ENCODE peak calls at places on chromosomes 16 and 17, in nine cellular contexts. G, O, K, E, A, C, L, W and U are unnamed samples.

GRCh38 chr16:66344533-66345145 is 21.9 kb upstream of the CDH5 start:
- DNase-seq in G (peak), O (peak), K (peak), E (no peak), A (no peak), C (no peak), L (no peak), W (peak), U (peak)

GRCh38 chr16:19417640-19418039 is at the start of gene TMC5:
- DNase-seq in G (no peak), O (no peak), K (no peak), E (no peak), A (no peak), C (peak), L (no peak), W (no peak), U (no peak)

GRCh38 chr16:86038923-86039310 is 140.0 kb downstream of the IRF8 start:
- DNase-seq in G (no peak), O (no peak), K (no peak), E (no peak), A (no peak), C (no peak), L (no peak), W (no peak), U (no peak)

GRCh38 chr17:28744802-28745051 is 916 bp downstream of the TRAF4 start:
- DNase-seq in G (no peak), O (no peak), K (peak), E (no peak), A (no peak), C (no peak), L (no peak), W (no peak), U (peak)

GRCh38 chr16:82061861-82062525 is 26.9 kb downstream of the HSD17B2 start:
- DNase-seq in G (no peak), O (peak), K (peak), E (no peak), A (no peak), C (no peak), L (no peak), W (peak), U (no peak)

GRCh38 chr17:66676421-66676820 is 158.5 kb upstream of the CACNG5 start:
- DNase-seq in G (no peak), O (peak), K (no peak), E (no peak), A (peak), C (peak), L (no peak), W (peak), U (no peak)

GRCh38 chr17:59830007-59830630 is 62.6 kb downstream of the TUBD1 start:
- DNase-seq in G (no peak), O (peak), K (no peak), E (no peak), A (peak), C (no peak), L (no peak), W (peak), U (peak)

GRCh38 chr16:52925143-52925542 is 127.6 kb downstream of the CHD9NB start:
- DNase-seq in G (no peak), O (no peak), K (no peak), E (no peak), A (no peak), C (no peak), L (no peak), W (no peak), U (no peak)

GRCh38 chr16:67882374-67883145 is 2.1 kb upstream of the NRN1L start:
- DNase-seq in G (no peak), O (no peak), K (no peak), E (no peak), A (no peak), C (no peak), L (no peak), W (peak), U (no peak)

GRCh38 chr16:89325861-89326471 is 108.5 kb downstream of the ZNF778 start:
- DNase-seq in G (peak), O (peak), K (peak), E (no peak), A (no peak), C (peak), L (peak), W (peak), U (peak)

GRCh38 chr17:7523033-7523432 is 25.8 kb upstream of the TNFSF12 start:
- DNase-seq in G (no peak), O (no peak), K (peak), E (no peak), A (no peak), C (peak), L (no peak), W (no peak), U (peak)

GRCh38 chr17:81082177-81083073 is 47.5 kb downstream of the BAIAP2 start:
- DNase-seq in G (no peak), O (peak), K (no peak), E (no peak), A (no peak), C (peak), L (no peak), W (peak), U (no peak)

GRCh38 chr17:2041561-2042354 is at the start of gene OVCA2:
- DNase-seq in G (peak), O (peak), K (peak), E (peak), A (peak), C (peak), L (peak), W (peak), U (peak)

GRCh38 chr17:2040942-2041560 is 771 bp upstream of the OVCA2 start:
- DNase-seq in G (no peak), O (no peak), K (no peak), E (no peak), A (no peak), C (no peak), L (no peak), W (no peak), U (no peak)

GRCh38 chr17:2043785-2044184 is 2.0 kb downstream of the OVCA2 start:
- DNase-seq in G (no peak), O (peak), K (no peak), E (no peak), A (no peak), C (no peak), L (no peak), W (peak), U (peak)

GRCh38 chr17:2044263-2044894 is 2.6 kb downstream of the OVCA2 start:
- DNase-seq in G (no peak), O (no peak), K (no peak), E (no peak), A (no peak), C (no peak), L (no peak), W (no peak), U (no peak)

DNA sequence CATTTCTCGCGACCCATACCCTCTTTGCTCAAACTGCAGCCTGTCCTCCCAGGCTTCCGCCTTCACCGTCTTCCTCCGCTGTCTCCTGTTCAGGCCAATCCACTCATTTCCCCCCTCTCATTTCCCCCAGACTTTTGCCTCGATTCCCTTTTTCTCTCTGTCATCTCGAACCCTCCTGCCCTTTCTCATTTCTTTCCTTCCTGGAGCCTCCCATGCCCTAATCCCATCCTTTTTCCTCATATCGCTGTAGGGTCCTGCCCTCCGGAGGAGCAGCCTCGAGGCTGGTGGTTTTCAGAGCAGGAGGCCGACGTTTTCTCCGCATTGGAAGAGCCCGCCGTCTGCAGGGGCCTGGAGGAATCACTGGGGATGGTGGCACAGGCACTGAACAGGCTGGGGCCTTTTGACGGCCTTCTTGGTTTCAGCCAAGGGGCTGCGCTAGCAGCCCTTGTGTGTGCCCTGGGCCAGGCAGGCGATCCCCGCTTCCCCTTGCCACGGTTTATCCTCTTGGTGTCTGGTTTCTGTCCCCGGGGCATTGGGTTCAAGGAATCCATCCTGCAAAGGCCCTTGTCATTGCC is 620 bp downstream of the OVCA2 start:
- DNase-seq in G (no peak), O (no peak), K (no peak), E (no peak), A (no peak), C (no peak), L (no peak), W (peak), U (peak)
- TF ChIP-seq CTCF in G (peak), O (no peak), K (no peak), E (no peak), A (no peak), C (no peak), L (no peak), W (peak), U (peak)

GRCh38 chr16:1691276-1691675 is 13.2 kb downstream of the JPT2 start:
- DNase-seq in G (no peak), O (peak), K (no peak), E (no peak), A (peak), C (no peak), L (no peak), W (peak), U (peak)
- TF ChIP-seq CTCF in G (peak), O (peak), K (peak), E (no peak), A (peak), C (no peak), L (no peak), W (peak), U (peak)

DNA sequence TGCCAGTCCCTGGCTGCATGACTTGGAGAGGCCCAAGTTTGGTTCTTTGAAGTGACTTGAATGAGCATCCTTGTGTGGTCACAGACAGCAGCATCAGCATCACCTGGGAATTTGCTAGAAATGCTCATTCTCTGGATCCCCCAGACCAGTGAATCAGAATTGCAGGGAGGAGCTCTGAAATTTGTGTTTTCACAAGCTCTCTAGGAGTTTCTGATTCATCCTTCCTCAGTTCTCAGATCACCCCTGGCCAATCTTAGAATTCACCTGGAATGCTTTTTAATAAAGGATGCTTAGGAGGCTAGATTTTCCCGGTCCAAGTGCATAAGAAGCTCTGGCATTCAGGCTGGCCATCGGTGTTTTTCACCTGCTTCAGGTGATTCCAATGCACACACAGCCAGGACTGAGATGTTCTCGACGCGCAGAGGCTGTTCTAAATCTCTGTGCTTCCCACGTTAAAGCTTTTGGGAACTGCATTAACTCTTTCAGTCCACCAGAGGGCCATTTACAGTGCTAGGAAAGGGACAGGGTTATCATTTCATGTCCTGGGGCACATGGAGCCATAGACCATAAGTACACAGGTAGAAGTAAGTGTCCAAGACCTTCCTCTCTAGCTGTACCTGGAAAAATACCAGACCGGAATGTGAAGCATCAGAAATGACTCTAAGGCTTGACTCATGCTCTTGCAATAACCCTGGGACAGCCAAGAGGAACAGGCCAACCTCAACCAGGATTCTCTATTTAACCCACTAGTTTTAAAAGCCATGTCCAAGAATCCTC is 85.7 kb upstream of the XYLT1 start:
- DNase-seq in G (no peak), O (peak), K (peak), E (no peak), A (peak), C (no peak), L (no peak), W (peak), U (peak)
- TF ChIP-seq CTCF in G (peak), O (peak), K (peak), E (peak), A (peak), C (peak), L (no peak), W (peak), U (peak)

GRCh38 chr16:70250748-70251650 is 741 bp downstream of the EXOSC6 start:
- DNase-seq in G (no peak), O (peak), K (no peak), E (no peak), A (no peak), C (peak), L (peak), W (peak), U (peak)
- TF ChIP-seq CTCF in G (no peak), O (no peak), K (no peak), E (no peak), A (peak), C (no peak), L (no peak), W (no peak), U (no peak)

DNA sequence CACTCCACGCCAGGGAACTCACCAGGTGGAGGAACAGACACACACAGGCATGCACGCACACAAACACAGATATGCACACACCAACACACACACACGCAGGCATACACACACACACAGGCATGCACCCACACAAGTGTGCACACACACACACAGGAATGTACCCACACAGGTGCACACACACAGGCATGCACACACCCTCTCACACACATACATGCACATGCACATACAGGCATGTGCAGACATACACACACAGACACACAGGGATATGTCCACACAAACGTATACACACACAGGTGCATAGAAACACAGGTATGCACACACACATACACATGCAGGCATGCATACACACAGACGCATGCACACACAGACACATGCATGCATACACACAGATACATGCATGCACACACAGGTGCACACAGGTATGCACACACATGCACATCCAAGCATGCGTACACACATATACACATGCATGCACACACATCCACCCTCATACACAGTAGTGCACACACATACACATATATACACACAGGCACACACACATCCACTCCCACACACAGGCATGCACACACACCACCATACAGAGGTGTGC is 39.2 kb downstream of the COTL1 start:
- DNase-seq in G (no peak), O (no peak), K (no peak), E (no peak), A (no peak), C (no peak), L (no peak), W (no peak), U (no peak)
- TF ChIP-seq CTCF in G (no peak), O (no peak), K (no peak), E (no peak), A (no peak), C (no peak), L (no peak), W (no peak), U (no peak)

GRCh38 chr16:3266873-3267537 is 10.6 kb upstream of the MEFV start:
- DNase-seq in G (peak), O (peak), K (peak), E (peak), A (no peak), C (no peak), L (no peak), W (peak), U (peak)
- TF ChIP-seq CTCF in G (peak), O (peak), K (peak), E (peak), A (peak), C (no peak), L (no peak), W (peak), U (peak)

GRCh38 chr17:75265614-75266314 is 4.1 kb downstream of the MRPS7 start:
- DNase-seq in G (no peak), O (no peak), K (no peak), E (no peak), A (no peak), C (no peak), L (no peak), W (no peak), U (no peak)

GRCh38 chr17:75268931-75269330 is 2.1 kb downstream of the MIF4GD start:
- DNase-seq in G (no peak), O (no peak), K (no peak), E (no peak), A (no peak), C (no peak), L (no peak), W (no peak), U (no peak)

GRCh38 chr17:75266315-75267145 is 4.5 kb downstream of the MIF4GD start:
- DNase-seq in G (no peak), O (no peak), K (no peak), E (no peak), A (no peak), C (no peak), L (no peak), W (no peak), U (no peak)

GRCh38 chr17:75267146-75267402 is 4.0 kb downstream of the MIF4GD start:
- DNase-seq in G (no peak), O (no peak), K (no peak), E (no peak), A (no peak), C (no peak), L (no peak), W (no peak), U (no peak)

GRCh38 chr17:75267403-75268232 is 3.4 kb downstream of the MIF4GD start:
- DNase-seq in G (no peak), O (no peak), K (no peak), E (no peak), A (no peak), C (no peak), L (no peak), W (peak), U (no peak)
- TF ChIP-seq CTCF in G (no peak), O (no peak), K (peak), E (peak), A (peak), C (no peak), L (no peak), W (no peak), U (no peak)

GRCh38 chr17:75263051-75263450 is 1.4 kb downstream of the MRPS7 start:
- DNase-seq in G (no peak), O (no peak), K (no peak), E (no peak), A (no peak), C (no peak), L (no peak), W (no peak), U (no peak)
- TF ChIP-seq CTCF in G (no peak), O (no peak), K (peak), E (no peak), A (no peak), C (no peak), L (no peak), W (no peak), U (no peak)